ENCODE peak calls at places on chromosome 15, in nine cellular contexts. One of them, this sample, is unnamed.

GRCh38 chr15:52730594-52730993 is 51.4 kb upstream of the ATOSA start:
- DNase-seq in esophagus squamous epithelium: no peak
- DNase-seq in heart right ventricle: no peak
- DNase-seq in HCT116: no peak
- DNase-seq in neural crest cell: no peak
- DNase-seq in adrenal gland: no peak
- DNase-seq in fibroblast of the aortic adventitia: no peak
- DNase-seq in GM10248: no peak
- DNase-seq in upper lobe of right lung: no peak
- DNase-seq in this sample: no peak

GRCh38 chr15:52795464-52796227 is 5.5 kb upstream of the ONECUT1 start:
- DNase-seq in upper lobe of right lung: no peak
- DNase-seq in neural crest cell: no peak
- DNase-seq in esophagus squamous epithelium: no peak
- DNase-seq in HCT116: no peak
- DNase-seq in fibroblast of the aortic adventitia: no peak
- DNase-seq in adrenal gland: no peak
- DNase-seq in heart right ventricle: no peak
- DNase-seq in GM10248: peak
- DNase-seq in this sample: no peak

GRCh38 chr15:92123848-92124631 is 269.6 kb upstream of the ST8SIA2 start:
- DNase-seq in neural crest cell: no peak
- DNase-seq in GM10248: no peak
- DNase-seq in upper lobe of right lung: no peak
- DNase-seq in HCT116: no peak
- DNase-seq in adrenal gland: no peak
- DNase-seq in fibroblast of the aortic adventitia: no peak
- DNase-seq in heart right ventricle: no peak
- DNase-seq in esophagus squamous epithelium: no peak
- DNase-seq in this sample: no peak

GRCh38 chr15:101310163-101310480 is 15.1 kb upstream of the SNRPA1 start:
- DNase-seq in heart right ventricle: no peak
- DNase-seq in neural crest cell: no peak
- DNase-seq in esophagus squamous epithelium: no peak
- DNase-seq in GM10248: no peak
- DNase-seq in fibroblast of the aortic adventitia: no peak
- DNase-seq in adrenal gland: no peak
- DNase-seq in HCT116: no peak
- DNase-seq in upper lobe of right lung: peak
- DNase-seq in this sample: no peak

GRCh38 chr15:64845183-64845611 is 3.5 kb downstream of the PLEKHO2 start:
- DNase-seq in adrenal gland: no peak
- DNase-seq in GM10248: no peak
- DNase-seq in esophagus squamous epithelium: no peak
- DNase-seq in neural crest cell: no peak
- DNase-seq in upper lobe of right lung: no peak
- DNase-seq in heart right ventricle: peak
- DNase-seq in HCT116: no peak
- DNase-seq in fibroblast of the aortic adventitia: peak
- DNase-seq in this sample: no peak

GRCh38 chr15:48954538-48954937 is 9.2 kb downstream of the SHC4 start:
- DNase-seq in adrenal gland: no peak
- DNase-seq in heart right ventricle: no peak
- DNase-seq in fibroblast of the aortic adventitia: peak
- DNase-seq in GM10248: no peak
- DNase-seq in upper lobe of right lung: no peak
- DNase-seq in neural crest cell: no peak
- DNase-seq in HCT116: no peak
- DNase-seq in esophagus squamous epithelium: no peak
- DNase-seq in this sample: peak

GRCh38 chr15:33612721-33613304 is 302.0 kb downstream of the RYR3 start:
- DNase-seq in adrenal gland: no peak
- DNase-seq in upper lobe of right lung: no peak
- DNase-seq in neural crest cell: no peak
- DNase-seq in esophagus squamous epithelium: no peak
- DNase-seq in GM10248: no peak
- DNase-seq in fibroblast of the aortic adventitia: no peak
- DNase-seq in heart right ventricle: no peak
- DNase-seq in HCT116: no peak
- DNase-seq in this sample: no peak

GRCh38 chr15:68204776-68205557 is at the start of gene CALML4:
- DNase-seq in esophagus squamous epithelium: no peak
- DNase-seq in HCT116: no peak
- DNase-seq in adrenal gland: peak
- DNase-seq in fibroblast of the aortic adventitia: peak
- DNase-seq in upper lobe of right lung: no peak
- DNase-seq in heart right ventricle: peak
- DNase-seq in neural crest cell: no peak
- DNase-seq in GM10248: no peak
- DNase-seq in this sample: no peak

GRCh38 chr15:69666441-69666882 is 213.8 kb downstream of the RPLP1 start:
- DNase-seq in neural crest cell: no peak
- DNase-seq in GM10248: peak
- DNase-seq in HCT116: no peak
- DNase-seq in esophagus squamous epithelium: no peak
- DNase-seq in upper lobe of right lung: no peak
- DNase-seq in adrenal gland: peak
- DNase-seq in heart right ventricle: peak
- DNase-seq in fibroblast of the aortic adventitia: peak
- DNase-seq in this sample: peak

GRCh38 chr15:87496795-87497194 is 759.7 kb downstream of the NTRK3 start:
- DNase-seq in HCT116: no peak
- DNase-seq in heart right ventricle: no peak
- DNase-seq in esophagus squamous epithelium: no peak
- DNase-seq in GM10248: no peak
- DNase-seq in upper lobe of right lung: no peak
- DNase-seq in adrenal gland: no peak
- DNase-seq in fibroblast of the aortic adventitia: peak
- DNase-seq in neural crest cell: no peak
- DNase-seq in this sample: no peak

GRCh38 chr15:59991919-59992318 is 12.2 kb upstream of the FOXB1 start:
- DNase-seq in neural crest cell: no peak
- DNase-seq in GM10248: no peak
- DNase-seq in upper lobe of right lung: no peak
- DNase-seq in adrenal gland: no peak
- DNase-seq in fibroblast of the aortic adventitia: no peak
- DNase-seq in esophagus squamous epithelium: no peak
- DNase-seq in HCT116: no peak
- DNase-seq in heart right ventricle: no peak
- DNase-seq in this sample: no peak

GRCh38 chr15:33866101-33866737 is 102.1 kb upstream of the CHRM5 start:
- DNase-seq in HCT116: no peak
- DNase-seq in fibroblast of the aortic adventitia: no peak
- DNase-seq in neural crest cell: no peak
- DNase-seq in GM10248: no peak
- DNase-seq in adrenal gland: no peak
- DNase-seq in esophagus squamous epithelium: no peak
- DNase-seq in upper lobe of right lung: no peak
- DNase-seq in heart right ventricle: no peak
- DNase-seq in this sample: no peak

GRCh38 chr15:50162988-50163718 is 18.8 kb upstream of the SLC27A2 start:
- DNase-seq in heart right ventricle: no peak
- DNase-seq in HCT116: peak
- DNase-seq in fibroblast of the aortic adventitia: no peak
- DNase-seq in neural crest cell: no peak
- DNase-seq in upper lobe of right lung: no peak
- DNase-seq in adrenal gland: no peak
- DNase-seq in GM10248: no peak
- DNase-seq in esophagus squamous epithelium: no peak
- DNase-seq in this sample: peak

GRCh38 chr15:77624868-77625267 is 7.8 kb downstream of the LINGO1 start:
- DNase-seq in esophagus squamous epithelium: no peak
- DNase-seq in upper lobe of right lung: no peak
- DNase-seq in neural crest cell: no peak
- DNase-seq in adrenal gland: no peak
- DNase-seq in GM10248: no peak
- DNase-seq in fibroblast of the aortic adventitia: no peak
- DNase-seq in HCT116: no peak
- DNase-seq in heart right ventricle: no peak
- DNase-seq in this sample: no peak

GRCh38 chr15:80474751-80475295 is 70.6 kb downstream of the ARNT2 start:
- DNase-seq in HCT116: no peak
- DNase-seq in upper lobe of right lung: no peak
- DNase-seq in adrenal gland: no peak
- DNase-seq in neural crest cell: no peak
- DNase-seq in fibroblast of the aortic adventitia: no peak
- DNase-seq in esophagus squamous epithelium: no peak
- DNase-seq in heart right ventricle: no peak
- DNase-seq in GM10248: no peak
- DNase-seq in this sample: no peak

GRCh38 chr15:82663186-82663600 is 16.0 kb upstream of the CPEB1 start:
- DNase-seq in GM10248: peak
- DNase-seq in neural crest cell: peak
- DNase-seq in HCT116: no peak
- DNase-seq in heart right ventricle: peak
- DNase-seq in upper lobe of right lung: no peak
- DNase-seq in esophagus squamous epithelium: no peak
- DNase-seq in fibroblast of the aortic adventitia: peak
- DNase-seq in adrenal gland: peak
- DNase-seq in this sample: no peak

GRCh38 chr15:51334011-51334426 is 4.4 kb downstream of the CYP19A1 start:
- DNase-seq in heart right ventricle: no peak
- DNase-seq in HCT116: no peak
- DNase-seq in fibroblast of the aortic adventitia: peak
- DNase-seq in adrenal gland: no peak
- DNase-seq in GM10248: no peak
- DNase-seq in esophagus squamous epithelium: no peak
- DNase-seq in neural crest cell: no peak
- DNase-seq in upper lobe of right lung: no peak
- DNase-seq in this sample: no peak

GRCh38 chr15:51076898-51077564 is 17.7 kb downstream of the TNFAIP8L3 start:
- DNase-seq in fibroblast of the aortic adventitia: peak
- DNase-seq in HCT116: no peak
- DNase-seq in GM10248: peak
- DNase-seq in esophagus squamous epithelium: no peak
- DNase-seq in adrenal gland: peak
- DNase-seq in upper lobe of right lung: peak
- DNase-seq in heart right ventricle: peak
- DNase-seq in neural crest cell: no peak
- DNase-seq in this sample: no peak

GRCh38 chr15:56732135-56732880 is 1.0 kb downstream of the ZNF280D start:
- DNase-seq in fibroblast of the aortic adventitia: peak
- DNase-seq in heart right ventricle: peak
- DNase-seq in neural crest cell: no peak
- DNase-seq in adrenal gland: peak
- DNase-seq in esophagus squamous epithelium: no peak
- DNase-seq in upper lobe of right lung: no peak
- DNase-seq in HCT116: no peak
- DNase-seq in GM10248: peak
- DNase-seq in this sample: peak

GRCh38 chr15:80835338-80835737 is 56.2 kb downstream of the CEMIP start:
- DNase-seq in neural crest cell: no peak
- DNase-seq in upper lobe of right lung: no peak
- DNase-seq in heart right ventricle: no peak
- DNase-seq in adrenal gland: no peak
- DNase-seq in fibroblast of the aortic adventitia: no peak
- DNase-seq in GM10248: no peak
- DNase-seq in HCT116: no peak
- DNase-seq in esophagus squamous epithelium: no peak
- DNase-seq in this sample: no peak

GRCh38 chr15:74129411-74130088 is 836 bp upstream of the ISLR2 start:
- DNase-seq in neural crest cell: no peak
- DNase-seq in heart right ventricle: no peak
- DNase-seq in GM10248: no peak
- DNase-seq in esophagus squamous epithelium: no peak
- DNase-seq in adrenal gland: no peak
- DNase-seq in upper lobe of right lung: no peak
- DNase-seq in HCT116: no peak
- DNase-seq in fibroblast of the aortic adventitia: no peak
- DNase-seq in this sample: no peak

GRCh38 chr15:69719527-69719926 is 266.9 kb downstream of the RPLP1 start:
- DNase-seq in neural crest cell: no peak
- DNase-seq in heart right ventricle: peak
- DNase-seq in esophagus squamous epithelium: no peak
- DNase-seq in upper lobe of right lung: no peak
- DNase-seq in fibroblast of the aortic adventitia: no peak
- DNase-seq in HCT116: no peak
- DNase-seq in adrenal gland: peak
- DNase-seq in GM10248: peak
- DNase-seq in this sample: no peak

GRCh38 chr15:57992761-57993295 is 72.7 kb downstream of the ALDH1A2 start:
- DNase-seq in adrenal gland: no peak
- DNase-seq in GM10248: no peak
- DNase-seq in upper lobe of right lung: no peak
- DNase-seq in fibroblast of the aortic adventitia: no peak
- DNase-seq in neural crest cell: no peak
- DNase-seq in esophagus squamous epithelium: no peak
- DNase-seq in HCT116: no peak
- DNase-seq in heart right ventricle: no peak
- DNase-seq in this sample: no peak
- TF ChIP-seq CTCF in adrenal gland: no peak
- TF ChIP-seq CTCF in GM10248: no peak
- TF ChIP-seq CTCF in upper lobe of right lung: no peak
- TF ChIP-seq CTCF in fibroblast of the aortic adventitia: no peak
- TF ChIP-seq CTCF in neural crest cell: no peak
- TF ChIP-seq CTCF in esophagus squamous epithelium: no peak
- TF ChIP-seq CTCF in HCT116: no peak
- TF ChIP-seq CTCF in heart right ventricle: no peak
- TF ChIP-seq CTCF in this sample: no peak

DNA sequence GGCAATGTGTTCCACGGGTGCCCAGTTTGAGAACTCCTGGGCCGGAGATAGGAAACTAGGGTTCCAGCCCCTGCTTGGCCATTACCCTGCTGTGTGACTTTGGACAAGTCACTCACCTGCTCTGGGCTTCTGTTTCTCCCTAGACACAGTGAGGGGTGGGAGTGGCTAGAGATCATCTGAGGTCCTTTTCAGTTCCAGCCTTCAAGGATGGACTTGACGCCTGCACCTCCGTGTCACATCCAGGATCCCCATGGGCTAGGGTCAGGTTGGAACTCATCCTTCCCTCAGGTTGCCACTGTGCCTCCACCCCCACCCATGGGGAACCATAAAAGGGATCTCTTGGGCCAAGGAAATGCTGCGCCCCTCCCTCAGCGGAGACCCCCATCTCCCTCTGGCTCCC is 177.5 kb downstream of the SMAD6 start:
- DNase-seq in esophagus squamous epithelium: no peak
- DNase-seq in upper lobe of right lung: no peak
- DNase-seq in adrenal gland: no peak
- DNase-seq in heart right ventricle: no peak
- DNase-seq in fibroblast of the aortic adventitia: no peak
- DNase-seq in GM10248: peak
- DNase-seq in neural crest cell: no peak
- DNase-seq in HCT116: no peak
- DNase-seq in this sample: no peak
- TF ChIP-seq CTCF in esophagus squamous epithelium: no peak
- TF ChIP-seq CTCF in upper lobe of right lung: no peak
- TF ChIP-seq CTCF in adrenal gland: no peak
- TF ChIP-seq CTCF in heart right ventricle: no peak
- TF ChIP-seq CTCF in fibroblast of the aortic adventitia: no peak
- TF ChIP-seq CTCF in GM10248: no peak
- TF ChIP-seq CTCF in neural crest cell: no peak
- TF ChIP-seq CTCF in HCT116: no peak
- TF ChIP-seq CTCF in this sample: no peak

GRCh38 chr15:96583671-96584070 is 253.2 kb downstream of the NR2F2 start:
- DNase-seq in HCT116: no peak
- DNase-seq in adrenal gland: no peak
- DNase-seq in neural crest cell: no peak
- DNase-seq in fibroblast of the aortic adventitia: no peak
- DNase-seq in GM10248: no peak
- DNase-seq in upper lobe of right lung: no peak
- DNase-seq in heart right ventricle: no peak
- DNase-seq in esophagus squamous epithelium: no peak
- DNase-seq in this sample: no peak
- TF ChIP-seq CTCF in HCT116: peak
- TF ChIP-seq CTCF in adrenal gland: no peak
- TF ChIP-seq CTCF in neural crest cell: no peak
- TF ChIP-seq CTCF in fibroblast of the aortic adventitia: no peak
- TF ChIP-seq CTCF in GM10248: no peak
- TF ChIP-seq CTCF in upper lobe of right lung: no peak
- TF ChIP-seq CTCF in heart right ventricle: no peak
- TF ChIP-seq CTCF in esophagus squamous epithelium: no peak
- TF ChIP-seq CTCF in this sample: no peak

GRCh38 chr15:45200799-45201556 is 13.2 kb upstream of the SHF start:
- DNase-seq in fibroblast of the aortic adventitia: peak
- DNase-seq in heart right ventricle: peak
- DNase-seq in upper lobe of right lung: peak
- DNase-seq in adrenal gland: peak
- DNase-seq in HCT116: peak
- DNase-seq in esophagus squamous epithelium: no peak
- DNase-seq in GM10248: no peak
- DNase-seq in neural crest cell: peak
- DNase-seq in this sample: peak
- TF ChIP-seq CTCF in fibroblast of the aortic adventitia: no peak
- TF ChIP-seq CTCF in heart right ventricle: no peak
- TF ChIP-seq CTCF in upper lobe of right lung: no peak
- TF ChIP-seq CTCF in adrenal gland: no peak
- TF ChIP-seq CTCF in HCT116: no peak
- TF ChIP-seq CTCF in esophagus squamous epithelium: no peak
- TF ChIP-seq CTCF in GM10248: no peak
- TF ChIP-seq CTCF in neural crest cell: no peak
- TF ChIP-seq CTCF in this sample: no peak

This sample was measured in HFFc6.